ENCODE peak calls at places on chromosomes 13 and 19, in four cellular contexts. T, Z, R and C are unnamed samples. For H3K4me1, the result is how much of the 10 kb centered on the place peaks cover.

GRCh38 chr19:14090509-14091085 is at the start of gene SAMD1:
- DNase-seq in T (no peak), Z (peak), R (peak), C (peak)

GRCh38 chr13:51524312-51524711 is 60.0 kb upstream of the WDFY2 start:
- DNase-seq in T (no peak), Z (peak), R (peak), C (no peak)

GRCh38 chr13:41008349-41008980 is 10.7 kb downstream of the ELF1 start:
- DNase-seq in T (no peak), Z (peak), R (peak), C (no peak)

GRCh38 chr19:49113762-49114629 is at the start of gene LIN7B:
- DNase-seq in T (no peak), Z (peak), R (peak), C (peak)

GRCh38 chr13:38979891-38980627 is 10.6 kb downstream of the STOML3 start:
- DNase-seq in T (no peak), Z (no peak), R (peak), C (no peak)

GRCh38 chr13:24209138-24209537 is 48.6 kb downstream of the SPATA13 start:
- DNase-seq in T (no peak), Z (no peak), R (no peak), C (no peak)

GRCh38 chr13:97261254-97262015 is 39.3 kb downstream of the MBNL2 start:
- DNase-seq in T (no peak), Z (no peak), R (no peak), C (no peak)

GRCh38 chr19:45076029-45076850 is at the start of gene ZNF296:
- DNase-seq in T (no peak), Z (peak), R (peak), C (peak)

GRCh38 chr13:24894972-24895300 is 131.0 kb downstream of the RNF17 start:
- DNase-seq in T (no peak), Z (no peak), R (no peak), C (no peak)

GRCh38 chr13:87274209-87274819 is 396.9 kb upstream of the SLITRK5 start:
- DNase-seq in T (no peak), Z (peak), R (peak), C (no peak)

GRCh38 chr13:101917475-101917810 is 465.0 kb downstream of the ITGBL1 start:
- DNase-seq in T (no peak), Z (no peak), R (no peak), C (no peak)

GRCh38 chr13:60448907-60449510 is 52.0 kb downstream of the TDRD3 start:
- DNase-seq in T (no peak), Z (peak), R (peak), C (no peak)

GRCh38 chr19:46494936-46495788 is 505 bp downstream of the PNMA8B start:
- DNase-seq in T (no peak), Z (no peak), R (no peak), C (no peak)

GRCh38 chr19:55146648-55147218 is 2.3 kb downstream of the TNNT1 start:
- DNase-seq in T (peak), Z (peak), R (no peak), C (no peak)

GRCh38 chr19:19405919-19406877 is 723 bp downstream of the GATAD2A start:
- DNase-seq in T (no peak), Z (peak), R (peak), C (peak)

GRCh38 chr19:16371540-16371986 is 46.9 kb downstream of the KLF2 start:
- DNase-seq in T (no peak), Z (no peak), R (no peak), C (peak)

GRCh38 chr13:102697929-102698648 is 3.2 kb upstream of the METTL21C start:
- DNase-seq in T (no peak), Z (no peak), R (no peak), C (no peak)

DNA sequence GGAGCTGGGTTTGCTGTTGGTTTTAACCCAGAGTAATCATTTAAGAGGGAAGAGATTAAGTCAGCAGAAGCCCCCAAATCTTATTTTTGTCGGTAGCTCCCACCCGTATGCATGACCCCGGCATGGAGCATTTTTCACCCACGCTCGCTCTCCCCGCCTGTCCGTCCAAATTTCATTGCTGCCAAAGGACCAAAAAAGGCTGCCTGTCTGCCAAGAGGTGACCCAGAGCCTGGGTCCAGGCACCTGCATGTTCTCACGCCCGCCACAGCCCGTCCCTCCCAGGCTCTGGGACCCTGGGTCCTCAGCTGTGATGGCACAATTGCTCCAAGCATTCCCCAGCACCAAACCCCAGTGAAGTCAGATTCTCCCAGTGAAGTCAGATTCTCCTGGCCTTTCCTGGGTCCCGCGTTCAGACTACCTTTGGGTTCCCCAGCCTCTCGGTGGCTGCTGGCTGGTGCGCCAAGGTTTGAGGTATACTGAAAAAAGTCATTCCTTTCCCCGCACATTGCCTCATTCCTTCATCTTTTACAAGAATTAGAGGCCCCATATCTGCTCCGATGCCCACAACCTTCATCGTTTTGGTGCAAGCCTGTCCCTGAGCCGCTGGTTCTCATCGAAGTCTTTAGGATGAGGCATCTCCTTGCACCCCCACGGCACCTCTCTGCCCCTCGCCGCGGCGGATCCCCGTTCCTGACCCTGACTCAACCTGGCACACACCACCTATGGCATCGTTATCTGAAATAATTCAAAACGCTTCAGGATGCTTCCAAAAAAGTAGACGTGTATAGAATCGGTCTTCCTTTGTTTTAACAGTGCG is 59.3 kb upstream of the F7 start:
- DNase-seq in T (no peak), Z (no peak), R (no peak), C (peak)
- H3K4me1 ChIP-seq in T (under half), Z (under half), R (under half), C (under half)

GRCh38 chr19:1067341-1068103 is 555 bp downstream of the ARHGAP45 start:
- DNase-seq in T (no peak), Z (no peak), R (no peak), C (peak)

GRCh38 chr19:1065606-1066109 is 1.3 kb upstream of the ARHGAP45 start:
- DNase-seq in T (no peak), Z (peak), R (no peak), C (no peak)

GRCh38 chr19:1066748-1067340 is at the start of gene ARHGAP45:
- DNase-seq in T (no peak), Z (peak), R (no peak), C (peak)

GRCh38 chr19:1064661-1065605 is 2.0 kb upstream of the ARHGAP45 start:
- DNase-seq in T (no peak), Z (peak), R (peak), C (peak)

GRCh38 chr19:1066251-1066747 is 668 bp upstream of the ARHGAP45 start:
- DNase-seq in T (no peak), Z (peak), R (no peak), C (no peak)
- H3K9ac ChIP-seq in T (no peak), Z (no peak), R (no peak), C (no peak)

GRCh38 chr19:33376931-33377557 is 3.5 kb downstream of the CEBPG start:
- DNase-seq in T (no peak), Z (peak), R (no peak), C (no peak)
- H3K4me1 ChIP-seq in T (under half), Z (under half), R (under half), C (under half)

GRCh38 chr13:48457578-48458242 is 44.8 kb upstream of the LPAR6 start:
- DNase-seq in T (no peak), Z (no peak), R (no peak), C (peak)

GRCh38 chr13:48456546-48456945 is 43.6 kb upstream of the LPAR6 start:
- DNase-seq in T (no peak), Z (no peak), R (no peak), C (peak)
- H3K9ac ChIP-seq in T (no peak), Z (no peak), R (no peak), C (no peak)

DNA sequence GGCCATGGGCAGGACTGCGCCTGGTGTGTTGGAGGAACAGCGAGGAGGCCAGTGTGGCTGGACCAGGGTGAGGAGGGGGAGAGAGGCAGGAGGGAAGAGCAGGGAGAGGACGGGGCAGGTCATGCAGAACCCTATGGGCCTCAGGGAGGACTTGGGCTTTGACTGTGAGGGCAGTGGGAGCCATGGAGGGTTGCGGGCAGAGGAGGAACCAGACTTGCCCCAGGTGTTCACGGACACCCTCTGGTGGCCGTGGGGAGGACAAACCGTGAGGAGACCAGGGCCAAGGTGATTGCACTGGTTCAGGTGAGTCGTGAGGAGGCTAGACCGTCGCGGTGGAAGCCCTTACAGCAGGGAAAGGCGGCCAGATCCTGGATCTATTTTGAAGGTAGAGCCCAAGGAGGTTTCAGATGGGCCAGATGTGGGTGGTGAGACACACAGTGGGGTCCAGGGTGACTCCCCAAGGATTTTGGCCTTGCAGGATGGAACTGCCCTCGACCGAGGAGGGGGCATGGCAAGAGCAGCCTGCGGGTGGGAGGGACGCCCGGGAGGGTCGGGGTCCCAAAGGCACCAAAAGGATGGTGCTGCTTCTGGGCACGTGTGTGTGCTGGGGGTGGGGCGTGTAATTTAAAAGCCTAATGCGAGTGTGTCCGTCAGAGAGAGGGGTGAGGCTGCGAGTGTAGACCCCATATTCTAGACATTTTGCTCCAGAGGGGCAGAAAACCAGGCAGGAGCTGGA is 2.7 kb upstream of the REXO1 start:
- DNase-seq in T (no peak), Z (peak), R (no peak), C (no peak)
- H3K4me1 ChIP-seq in T (under half), Z (under half), R (under half), C (under half)